ENCODE peak calls at places on chromosomes 1 and 21, in ten cellular contexts. One of them, this sample, is unnamed.
A peak's percentile ranks its signal among the peaks of the same experiment; 100 is the strongest.

GRCh38 chr1:15168479-15168878 is 14.9 kb downstream of the TMEM51 start:
- DNase-seq in Panc1: peak; percentile 82
- DNase-seq in A549: no peak
- DNase-seq in fibroblast of pulmonary artery: peak; percentile 89
- DNase-seq in BE2C: no peak
- DNase-seq in lower leg skin: no peak
- DNase-seq in endothelial cell of umbilical vein: peak; percentile 67
- DNase-seq in adrenal gland: no peak
- DNase-seq in DND-41: no peak
- DNase-seq in tibial nerve: no peak
- DNase-seq in this sample: no peak

GRCh38 chr1:193181526-193181925 is 4.9 kb downstream of the B3GALT2 start:
- DNase-seq in Panc1: no peak
- DNase-seq in A549: no peak
- DNase-seq in fibroblast of pulmonary artery: no peak
- DNase-seq in BE2C: no peak
- DNase-seq in lower leg skin: no peak
- DNase-seq in endothelial cell of umbilical vein: no peak
- DNase-seq in adrenal gland: no peak
- DNase-seq in DND-41: no peak
- DNase-seq in tibial nerve: no peak
- DNase-seq in this sample: no peak

GRCh38 chr21:29787011-29787909 is 152.5 kb downstream of the GRIK1 start:
- DNase-seq in Panc1: no peak
- DNase-seq in A549: no peak
- DNase-seq in fibroblast of pulmonary artery: no peak
- DNase-seq in BE2C: no peak
- DNase-seq in lower leg skin: no peak
- DNase-seq in endothelial cell of umbilical vein: no peak
- DNase-seq in adrenal gland: no peak
- DNase-seq in DND-41: no peak
- DNase-seq in tibial nerve: no peak
- DNase-seq in this sample: no peak

GRCh38 chr21:45054162-45054926 is 20.0 kb upstream of the ADARB1 start:
- DNase-seq in Panc1: no peak
- DNase-seq in A549: no peak
- DNase-seq in fibroblast of pulmonary artery: no peak
- DNase-seq in BE2C: no peak
- DNase-seq in lower leg skin: no peak
- DNase-seq in endothelial cell of umbilical vein: no peak
- DNase-seq in adrenal gland: no peak
- DNase-seq in DND-41: no peak
- DNase-seq in tibial nerve: no peak
- DNase-seq in this sample: no peak

GRCh38 chr1:30518696-30519095 is 204.7 kb downstream of the MATN1 start:
- DNase-seq in Panc1: no peak
- DNase-seq in A549: no peak
- DNase-seq in fibroblast of pulmonary artery: no peak
- DNase-seq in BE2C: no peak
- DNase-seq in lower leg skin: peak; percentile 52
- DNase-seq in endothelial cell of umbilical vein: no peak
- DNase-seq in adrenal gland: no peak
- DNase-seq in DND-41: no peak
- DNase-seq in tibial nerve: no peak
- DNase-seq in this sample: no peak

GRCh38 chr21:21547368-21547953 is 549.3 kb downstream of the NCAM2 start:
- DNase-seq in Panc1: no peak
- DNase-seq in A549: no peak
- DNase-seq in fibroblast of pulmonary artery: peak; percentile 11
- DNase-seq in BE2C: no peak
- DNase-seq in lower leg skin: no peak
- DNase-seq in endothelial cell of umbilical vein: no peak
- DNase-seq in adrenal gland: no peak
- DNase-seq in DND-41: no peak
- DNase-seq in tibial nerve: no peak
- DNase-seq in this sample: no peak

GRCh38 chr1:30708361-30708728 is 15.0 kb downstream of the MATN1 start:
- DNase-seq in Panc1: no peak
- DNase-seq in A549: no peak
- DNase-seq in fibroblast of pulmonary artery: no peak
- DNase-seq in BE2C: no peak
- DNase-seq in lower leg skin: no peak
- DNase-seq in endothelial cell of umbilical vein: no peak
- DNase-seq in adrenal gland: no peak
- DNase-seq in DND-41: no peak
- DNase-seq in tibial nerve: no peak
- DNase-seq in this sample: no peak

GRCh38 chr1:174535207-174535606 is 87.4 kb downstream of the GPR52 start:
- DNase-seq in Panc1: no peak
- DNase-seq in A549: no peak
- DNase-seq in fibroblast of pulmonary artery: no peak
- DNase-seq in BE2C: no peak
- DNase-seq in lower leg skin: no peak
- DNase-seq in endothelial cell of umbilical vein: no peak
- DNase-seq in adrenal gland: no peak
- DNase-seq in DND-41: no peak
- DNase-seq in tibial nerve: no peak
- DNase-seq in this sample: no peak

GRCh38 chr1:155134858-155135415 is 715 bp upstream of the SLC50A1 start:
- DNase-seq in Panc1: peak; percentile 87
- DNase-seq in A549: peak; percentile 94
- DNase-seq in fibroblast of pulmonary artery: peak; percentile 98
- DNase-seq in BE2C: peak; percentile 67
- DNase-seq in lower leg skin: peak; percentile 97
- DNase-seq in endothelial cell of umbilical vein: peak; percentile 96
- DNase-seq in adrenal gland: peak; percentile 90
- DNase-seq in DND-41: no peak
- DNase-seq in tibial nerve: peak; percentile 79
- DNase-seq in this sample: peak; percentile 93

GRCh38 chr1:155136728-155137127 is 1.1 kb downstream of the SLC50A1 start:
- DNase-seq in Panc1: no peak
- DNase-seq in A549: no peak
- DNase-seq in fibroblast of pulmonary artery: no peak
- DNase-seq in BE2C: no peak
- DNase-seq in lower leg skin: no peak
- DNase-seq in endothelial cell of umbilical vein: peak; percentile 39
- DNase-seq in adrenal gland: no peak
- DNase-seq in DND-41: peak; percentile 72
- DNase-seq in tibial nerve: no peak
- DNase-seq in this sample: no peak

GRCh38 chr1:155134322-155134721 is 1.3 kb upstream of the SLC50A1 start:
- DNase-seq in Panc1: no peak
- DNase-seq in A549: no peak
- DNase-seq in fibroblast of pulmonary artery: no peak
- DNase-seq in BE2C: no peak
- DNase-seq in lower leg skin: no peak
- DNase-seq in endothelial cell of umbilical vein: peak; percentile 18
- DNase-seq in adrenal gland: no peak
- DNase-seq in DND-41: no peak
- DNase-seq in tibial nerve: no peak
- DNase-seq in this sample: no peak

GRCh38 chr1:155137129-155137528 is 1.5 kb downstream of the SLC50A1 start:
- DNase-seq in Panc1: no peak
- DNase-seq in A549: no peak
- DNase-seq in fibroblast of pulmonary artery: no peak
- DNase-seq in BE2C: no peak
- DNase-seq in lower leg skin: no peak
- DNase-seq in endothelial cell of umbilical vein: no peak
- DNase-seq in adrenal gland: no peak
- DNase-seq in DND-41: no peak
- DNase-seq in tibial nerve: no peak
- DNase-seq in this sample: no peak

GRCh38 chr1:155135416-155136197 is at the start of gene SLC50A1:
- DNase-seq in Panc1: peak; percentile 62
- DNase-seq in A549: peak; percentile 91
- DNase-seq in fibroblast of pulmonary artery: peak; percentile 95
- DNase-seq in BE2C: peak; percentile 98
- DNase-seq in lower leg skin: peak; percentile 99
- DNase-seq in endothelial cell of umbilical vein: peak; percentile 97
- DNase-seq in adrenal gland: peak; percentile 95
- DNase-seq in DND-41: peak; percentile 93
- DNase-seq in tibial nerve: peak; percentile 83
- DNase-seq in this sample: peak; percentile 93
- TF ChIP-seq CTCF in Panc1: no peak
- TF ChIP-seq CTCF in A549: no peak
- TF ChIP-seq CTCF in fibroblast of pulmonary artery: no peak
- TF ChIP-seq CTCF in BE2C: no peak
- TF ChIP-seq CTCF in lower leg skin: no peak
- TF ChIP-seq CTCF in endothelial cell of umbilical vein: peak; percentile 32
- TF ChIP-seq CTCF in adrenal gland: peak; percentile 75
- TF ChIP-seq CTCF in DND-41: peak; percentile 8
- TF ChIP-seq CTCF in tibial nerve: peak; percentile 33
- TF ChIP-seq CTCF in this sample: no peak

GRCh38 chr1:109498161-109498801 is 4.4 kb downstream of the CYB561D1 start:
- DNase-seq in Panc1: no peak
- DNase-seq in A549: peak; percentile 31
- DNase-seq in fibroblast of pulmonary artery: peak; percentile 49
- DNase-seq in BE2C: peak; percentile 82
- DNase-seq in lower leg skin: no peak
- DNase-seq in endothelial cell of umbilical vein: peak; percentile 48
- DNase-seq in adrenal gland: no peak
- DNase-seq in DND-41: no peak
- DNase-seq in tibial nerve: no peak
- DNase-seq in this sample: no peak
- TF ChIP-seq CTCF in Panc1: peak; percentile 75
- TF ChIP-seq CTCF in A549: peak; percentile 37
- TF ChIP-seq CTCF in fibroblast of pulmonary artery: peak; percentile 65
- TF ChIP-seq CTCF in BE2C: peak; percentile 74
- TF ChIP-seq CTCF in lower leg skin: no peak
- TF ChIP-seq CTCF in endothelial cell of umbilical vein: peak; percentile 73
- TF ChIP-seq CTCF in adrenal gland: peak; percentile 65
- TF ChIP-seq CTCF in DND-41: peak; percentile 55
- TF ChIP-seq CTCF in tibial nerve: peak; percentile 30
- TF ChIP-seq CTCF in this sample: no peak

DNA sequence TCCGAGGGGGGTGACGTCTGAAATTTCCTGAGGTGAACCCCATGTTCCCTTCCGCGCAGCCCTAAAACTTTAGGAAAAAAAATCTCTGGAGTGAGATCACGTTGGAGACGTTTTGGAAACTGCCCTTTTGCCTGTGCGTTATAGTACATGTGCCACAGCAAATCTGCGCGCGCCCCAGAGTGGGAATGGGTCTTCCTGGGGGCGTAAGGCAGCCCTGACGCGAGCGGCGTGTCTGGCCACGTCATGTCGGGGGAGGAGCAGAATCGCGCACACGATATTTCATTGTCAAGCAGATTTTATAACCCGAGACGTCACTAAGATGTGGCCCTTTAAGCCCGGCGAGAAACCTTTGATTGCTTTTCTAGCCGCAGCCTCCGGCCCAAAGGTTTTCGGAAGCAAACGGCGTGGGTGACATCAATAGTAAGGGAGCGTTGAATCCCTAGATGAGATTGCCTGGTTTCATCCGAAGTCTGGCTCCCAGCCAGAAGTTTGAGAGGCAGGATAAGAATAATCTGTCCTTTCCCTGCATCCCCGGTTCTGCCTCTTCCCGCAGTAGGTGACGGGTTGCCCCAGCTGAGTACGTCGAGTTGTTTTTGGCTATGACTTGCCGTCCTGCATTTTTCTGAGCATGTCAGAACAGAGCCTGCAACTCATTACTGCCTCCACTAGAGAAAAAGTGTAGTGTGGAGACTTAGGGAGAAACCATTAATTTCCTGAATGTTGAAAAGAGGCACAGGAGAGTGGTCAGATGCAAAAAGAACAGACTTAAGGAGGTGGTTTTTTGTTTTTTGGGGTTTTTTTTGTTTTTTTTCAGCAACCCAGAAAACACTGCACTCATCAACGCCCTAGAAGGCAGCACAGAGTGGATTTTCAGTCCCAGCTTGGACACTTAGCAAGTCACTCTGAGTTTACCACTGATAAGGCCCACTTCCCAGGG is 800 bp upstream of the PMVK start:
- DNase-seq in Panc1: peak; percentile 84
- DNase-seq in A549: peak; percentile 94
- DNase-seq in fibroblast of pulmonary artery: peak; percentile 98
- DNase-seq in BE2C: peak; percentile 92
- DNase-seq in lower leg skin: peak; percentile 98
- DNase-seq in endothelial cell of umbilical vein: peak; percentile 96
- DNase-seq in adrenal gland: peak; percentile 92
- DNase-seq in DND-41: peak; percentile 86
- DNase-seq in tibial nerve: peak; percentile 85
- DNase-seq in this sample: peak; percentile 89
- TF ChIP-seq CTCF in Panc1: peak; percentile 29
- TF ChIP-seq CTCF in A549: no peak
- TF ChIP-seq CTCF in fibroblast of pulmonary artery: peak; percentile 36
- TF ChIP-seq CTCF in BE2C: peak; percentile 20
- TF ChIP-seq CTCF in lower leg skin: no peak
- TF ChIP-seq CTCF in endothelial cell of umbilical vein: peak; percentile 10
- TF ChIP-seq CTCF in adrenal gland: peak; percentile 48
- TF ChIP-seq CTCF in DND-41: peak; percentile 40
- TF ChIP-seq CTCF in tibial nerve: peak; percentile 15
- TF ChIP-seq CTCF in this sample: no peak

GRCh38 chr1:203676455-203676854 is 49.8 kb downstream of the ATP2B4 start:
- DNase-seq in Panc1: no peak
- DNase-seq in A549: no peak
- DNase-seq in fibroblast of pulmonary artery: no peak
- DNase-seq in BE2C: no peak
- DNase-seq in lower leg skin: no peak
- DNase-seq in endothelial cell of umbilical vein: no peak
- DNase-seq in adrenal gland: no peak
- DNase-seq in DND-41: no peak
- DNase-seq in tibial nerve: no peak
- DNase-seq in this sample: no peak
- TF ChIP-seq CTCF in Panc1: no peak
- TF ChIP-seq CTCF in A549: no peak
- TF ChIP-seq CTCF in fibroblast of pulmonary artery: no peak
- TF ChIP-seq CTCF in BE2C: no peak
- TF ChIP-seq CTCF in lower leg skin: no peak
- TF ChIP-seq CTCF in endothelial cell of umbilical vein: no peak
- TF ChIP-seq CTCF in adrenal gland: no peak
- TF ChIP-seq CTCF in DND-41: peak; percentile 7
- TF ChIP-seq CTCF in tibial nerve: no peak
- TF ChIP-seq CTCF in this sample: no peak

This sample was measured in lung.